ENCODE peak calls at places on chromosomes 4 and X, in nine cellular contexts. R is BJ, T is GM13977, F is cardiac fibroblast, G is osteocyte, N is endothelial cell of umbilical vein, J is body of pancreas, I is upper lobe of right lung, U is pancreas. S is an unnamed sample.

GRCh38 chr4:105088110-105088879 is 58.4 kb upstream of the TET2 start:
- DNase-seq in R (peak; percentile 94), T (no peak), F (peak; percentile 89), G (no peak), N (peak; percentile 74), J (no peak), I (no peak), U (no peak), S (no peak)

GRCh38 chr4:73721419-73721818 is 18.9 kb upstream of the CXCL8 start:
- DNase-seq in R (no peak), T (no peak), F (peak; percentile 89), G (no peak), N (no peak), J (no peak), I (no peak), U (no peak), S (no peak)

GRCh38 chrX:131045786-131046185 is 12.4 kb upstream of the ARHGAP36 start:
- DNase-seq in R (no peak), T (no peak), F (no peak), G (no peak), N (no peak), J (no peak), I (no peak), U (no peak), S (no peak)

GRCh38 chrX:43629229-43629628 is 26.9 kb upstream of the MAOA start:
- DNase-seq in R (no peak), T (no peak), F (no peak), G (no peak), N (no peak), J (no peak), I (no peak), U (no peak), S (no peak)

GRCh38 chrX:131271274-131271673 is 17.8 kb downstream of the IGSF1 start:
- DNase-seq in R (no peak), T (no peak), F (no peak), G (no peak), N (no peak), J (no peak), I (no peak), U (no peak), S (no peak)

GRCh38 chr4:175536852-175537453 is 275.1 kb downstream of the GPM6A start:
- DNase-seq in R (no peak), T (peak; percentile 39), F (peak; percentile 66), G (no peak), N (no peak), J (no peak), I (no peak), U (no peak), S (no peak)

GRCh38 chr4:152684007-152684406 is 4.2 kb upstream of the TMEM154 start:
- DNase-seq in R (no peak), T (peak; percentile 42), F (no peak), G (no peak), N (no peak), J (no peak), I (no peak), U (no peak), S (no peak)

GRCh38 chr4:41611124-41611838 is 73.3 kb downstream of the LIMCH1 start:
- DNase-seq in R (no peak), T (no peak), F (no peak), G (no peak), N (no peak), J (no peak), I (no peak), U (no peak), S (no peak)

GRCh38 chrX:119870626-119871131 is 854 bp downstream of the RNF113A start:
- DNase-seq in R (no peak), T (no peak), F (peak; percentile 15), G (no peak), N (peak; percentile 44), J (no peak), I (no peak), U (no peak), S (no peak)

GRCh38 chrX:13894888-13895564 is 78.1 kb upstream of the GPM6B start:
- DNase-seq in R (no peak), T (no peak), F (peak; percentile 28), G (no peak), N (no peak), J (no peak), I (no peak), U (no peak), S (no peak)

GRCh38 chr4:140353836-140354235 is 19.6 kb upstream of the SCOC start:
- DNase-seq in R (no peak), T (no peak), F (no peak), G (no peak), N (no peak), J (no peak), I (no peak), U (no peak), S (no peak)

GRCh38 chr4:10173754-10174749 is 57.5 kb upstream of the WDR1 start:
- DNase-seq in R (no peak), T (no peak), F (peak; percentile 79), G (no peak), N (no peak), J (peak; percentile 78), I (peak; percentile 73), U (peak; percentile 64), S (no peak)

GRCh38 chr4:10171055-10171454 is 54.5 kb upstream of the WDR1 start:
- DNase-seq in R (no peak), T (no peak), F (no peak), G (no peak), N (no peak), J (no peak), I (no peak), U (no peak), S (no peak)

GRCh38 chr4:10172278-10173038 is 55.9 kb upstream of the WDR1 start:
- DNase-seq in R (no peak), T (no peak), F (peak; percentile 56), G (no peak), N (peak; percentile 57), J (no peak), I (no peak), U (no peak), S (no peak)

GRCh38 chr4:10175626-10176025 is 59.0 kb upstream of the WDR1 start:
- DNase-seq in R (no peak), T (no peak), F (no peak), G (no peak), N (no peak), J (no peak), I (no peak), U (no peak), S (no peak)

GRCh38 chr4:10173039-10173753 is 56.6 kb upstream of the WDR1 start:
- DNase-seq in R (no peak), T (no peak), F (peak; percentile 86), G (no peak), N (peak; percentile 70), J (no peak), I (no peak), U (no peak), S (peak; percentile 34)
- TF ChIP-seq CTCF in R (no peak), T (no peak), F (peak; percentile 28), G (no peak), N (peak; percentile 28), J (no peak), I (peak; percentile 26), U (no peak), S (no peak)

DNA sequence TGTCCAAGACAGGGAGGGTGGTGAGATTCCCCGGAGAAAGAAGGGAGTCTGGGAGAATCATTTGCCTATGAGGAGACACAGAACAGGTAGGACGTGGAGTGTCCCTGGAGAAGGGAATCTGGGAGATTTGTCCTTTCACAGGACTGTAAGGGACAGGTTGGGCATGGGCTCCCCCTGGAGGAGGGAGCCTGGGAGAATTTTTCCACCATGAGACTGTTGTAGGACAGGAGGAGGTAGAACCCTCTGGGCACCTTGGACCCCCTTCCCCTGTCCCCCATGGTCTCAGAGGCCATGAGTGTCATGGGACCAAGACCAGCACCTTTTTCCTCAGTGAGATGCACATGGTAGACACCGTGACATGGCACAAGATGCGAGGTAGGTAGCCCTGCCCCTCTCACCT is 2.8 kb downstream of the PORCN start:
- DNase-seq in R (no peak), T (no peak), F (peak; percentile 14), G (no peak), N (peak; percentile 14), J (peak; percentile 31), I (no peak), U (no peak), S (no peak)
- TF ChIP-seq CTCF in R (peak; percentile 59), T (peak; percentile 37), F (peak; percentile 43), G (peak; percentile 51), N (peak; percentile 42), J (no peak), I (no peak), U (no peak), S (no peak)

GRCh38 chr4:114658776-114659175 is 60.2 kb downstream of the UGT8 start:
- DNase-seq in R (no peak), T (no peak), F (no peak), G (no peak), N (no peak), J (no peak), I (no peak), U (no peak), S (no peak)

GRCh38 chr4:114658179-114658578 is 59.6 kb downstream of the UGT8 start:
- DNase-seq in R (no peak), T (no peak), F (no peak), G (no peak), N (no peak), J (no peak), I (no peak), U (no peak), S (no peak)

GRCh38 chr4:114654607-114655006 is 56.0 kb downstream of the UGT8 start:
- DNase-seq in R (no peak), T (no peak), F (no peak), G (no peak), N (no peak), J (no peak), I (no peak), U (no peak), S (no peak)

GRCh38 chr4:114653675-114654074 is 55.1 kb downstream of the UGT8 start:
- DNase-seq in R (no peak), T (no peak), F (no peak), G (no peak), N (no peak), J (no peak), I (no peak), U (no peak), S (no peak)

DNA sequence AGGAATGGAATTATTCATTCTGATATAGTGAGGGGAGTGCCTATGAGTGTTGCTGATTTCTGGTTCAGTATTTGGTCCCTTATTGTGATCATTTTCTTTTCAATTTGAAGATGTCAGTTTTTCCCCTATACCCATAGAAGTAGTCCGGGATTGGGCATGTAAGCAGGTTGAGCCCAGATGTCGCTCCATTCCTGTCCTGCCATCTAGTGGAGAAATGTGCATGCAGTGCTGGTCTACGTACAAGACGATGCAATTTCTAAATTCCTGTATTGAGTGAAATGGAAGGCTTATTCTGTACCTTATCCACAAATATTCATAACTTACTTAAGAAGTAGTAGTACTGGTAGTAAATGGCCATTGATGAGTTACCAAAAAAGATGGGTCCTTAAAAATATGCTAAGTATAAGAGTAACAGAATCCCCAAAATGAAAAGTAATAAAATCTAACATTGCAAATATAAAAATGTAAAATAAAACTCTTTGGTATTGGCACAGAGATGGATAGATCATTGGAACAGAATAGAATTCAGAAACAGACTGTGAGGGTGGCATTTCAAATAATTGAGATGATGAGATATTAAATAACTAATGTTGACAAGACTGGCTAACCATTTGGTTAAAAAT is 60.9 kb downstream of the UGT8 start:
- DNase-seq in R (no peak), T (peak; percentile 47), F (peak; percentile 71), G (no peak), N (peak; percentile 68), J (peak; percentile 65), I (peak; percentile 47), U (peak; percentile 28), S (peak; percentile 37)
- TF ChIP-seq CTCF in R (peak; percentile 89), T (peak; percentile 90), F (peak; percentile 84), G (peak; percentile 97), N (peak; percentile 74), J (peak; percentile 61), I (peak; percentile 75), U (peak; percentile 48), S (peak; percentile 55)

GRCh38 chrX:155056877-155057792 is 13.8 kb downstream of the CMC4 start:
- DNase-seq in R (no peak), T (peak; percentile 51), F (peak; percentile 85), G (no peak), N (peak; percentile 82), J (peak; percentile 70), I (peak; percentile 71), U (peak; percentile 55), S (peak; percentile 82)
- TF ChIP-seq CTCF in R (peak; percentile 69), T (peak; percentile 73), F (peak; percentile 66), G (peak; percentile 76), N (peak; percentile 78), J (peak; percentile 79), I (peak; percentile 71), U (peak; percentile 75), S (peak; percentile 52)